ENCODE peak calls at places on chromosomes 7 and 10, in five cellular contexts. S is dorsolateral prefrontal cortex, Q is pancreas, F is astrocyte of the spinal cord, M is WTC11. L is an unnamed sample.

GRCh38 chr10:14653271-14654161 is 121.2 kb downstream of the FAM107B start:
- DNase-seq in S (no peak), Q (no peak), F (peak; percentile 76), M (peak; percentile 28), L (no peak)

GRCh38 chr7:31767686-31768358 is 80.8 kb downstream of the PPP1R17 start:
- DNase-seq in S (no peak), Q (no peak), F (no peak), M (peak; percentile 68), L (no peak)

GRCh38 chr7:41544241-41544640 is 158.6 kb downstream of the INHBA start:
- DNase-seq in S (no peak), Q (no peak), F (no peak), M (no peak), L (no peak)

GRCh38 chr10:19730848-19731247 is 85.4 kb upstream of the PLXDC2 start:
- DNase-seq in S (no peak), Q (no peak), F (peak; percentile 63), M (no peak), L (no peak)

GRCh38 chr10:78829570-78829969 is 239.2 kb upstream of the ZMIZ1 start:
- DNase-seq in S (no peak), Q (no peak), F (peak; percentile 20), M (no peak), L (no peak)

GRCh38 chr7:11177793-11178192 is 204.1 kb downstream of the PHF14 start:
- DNase-seq in S (no peak), Q (no peak), F (peak; percentile 46), M (no peak), L (no peak)

GRCh38 chr7:157554393-157555238 is 217.8 kb downstream of the DNAJB6 start:
- DNase-seq in S (no peak), Q (no peak), F (no peak), M (peak; percentile 4), L (no peak)

GRCh38 chr10:104088239-104088638 is 2.6 kb upstream of the COL17A1 start:
- DNase-seq in S (no peak), Q (no peak), F (no peak), M (no peak), L (no peak)

GRCh38 chr10:125102216-125102615 is 58.1 kb downstream of the CTBP2 start:
- DNase-seq in S (no peak), Q (no peak), F (peak; percentile 69), M (no peak), L (peak; percentile 49)

GRCh38 chr7:13979671-13980438 is 9.6 kb downstream of the ETV1 start:
- DNase-seq in S (no peak), Q (no peak), F (peak; percentile 69), M (no peak), L (no peak)

GRCh38 chr7:156903232-156903909 is 10.4 kb upstream of the LMBR1 start:
- DNase-seq in S (no peak), Q (no peak), F (peak; percentile 86), M (no peak), L (peak; percentile 63)

GRCh38 chr7:156947120-156947843 is 2.2 kb upstream of the NOM1 start:
- DNase-seq in S (no peak), Q (no peak), F (no peak), M (no peak), L (no peak)

GRCh38 chr10:71840936-71841335 is 10.1 kb downstream of the PSAP start:
- DNase-seq in S (peak; percentile 66), Q (no peak), F (no peak), M (no peak), L (no peak)

GRCh38 chr10:565146-565545 is 124.3 kb downstream of the DIP2C start:
- DNase-seq in S (no peak), Q (no peak), F (no peak), M (no peak), L (no peak)

GRCh38 chr7:29412912-29413311 is 150.7 kb upstream of the PRR15 start:
- DNase-seq in S (no peak), Q (no peak), F (no peak), M (no peak), L (no peak)

GRCh38 chr10:46255696-46256355 is 31.0 kb upstream of the ANTXRL start:
- DNase-seq in S (no peak), Q (peak; percentile 85), F (no peak), M (peak; percentile 83), L (peak; percentile 62)

GRCh38 chr10:30587522-30588031 is 42.0 kb downstream of the LYZL2 start:
- DNase-seq in S (no peak), Q (no peak), F (no peak), M (peak; percentile 46), L (peak; percentile 56)

GRCh38 chr10:72665925-72666324 is 26.0 kb upstream of the MCU start:
- DNase-seq in S (no peak), Q (no peak), F (no peak), M (no peak), L (no peak)

GRCh38 chr7:105014725-105015630 is 973 bp downstream of the KMT2E start:
- DNase-seq in S (peak; percentile 59), Q (no peak), F (peak; percentile 48), M (peak; percentile 27), L (peak; percentile 83)

GRCh38 chr7:77475181-77475580 is 59.0 kb upstream of the GSAP start:
- DNase-seq in S (no peak), Q (no peak), F (no peak), M (no peak), L (no peak)

GRCh38 chr7:139901840-139902370 is 72.8 kb downstream of the TBXAS1 start:
- DNase-seq in S (no peak), Q (no peak), F (no peak), M (no peak), L (no peak)

GRCh38 chr7:46864711-46865110 is 717.2 kb downstream of the TNS3 start:
- DNase-seq in S (no peak), Q (no peak), F (no peak), M (no peak), L (no peak)

GRCh38 chr7:23472974-23473847 is 2.9 kb upstream of the IGF2BP3 start:
- DNase-seq in S (no peak), Q (no peak), F (peak; percentile 19), M (no peak), L (no peak)

GRCh38 chr7:130154131-130154500 is 51.1 kb downstream of the TMEM209 start:
- DNase-seq in S (no peak), Q (no peak), F (no peak), M (no peak), L (no peak)

GRCh38 chr7:111030358-111030735 is 60.6 kb upstream of the LRRN3 start:
- DNase-seq in S (no peak), Q (no peak), F (peak; percentile 17), M (no peak), L (no peak)

GRCh38 chr7:159028456-159029401 is 115.9 kb downstream of the VIPR2 start:
- DNase-seq in S (no peak), Q (peak; percentile 47), F (no peak), M (no peak), L (peak; percentile 37)

GRCh38 chr7:381211-382117 is 91.5 kb downstream of the FOXL3 start:
- DNase-seq in S (no peak), Q (no peak), F (no peak), M (peak; percentile 7), L (peak; percentile 45)

GRCh38 chr10:97781541-97782331 is 9.9 kb upstream of the SFRP5 start:
- DNase-seq in S (no peak), Q (no peak), F (no peak), M (no peak), L (no peak)

GRCh38 chr7:158024881-158025280 is 562.7 kb downstream of the PTPRN2 start:
- DNase-seq in S (no peak), Q (no peak), F (no peak), M (no peak), L (no peak)

GRCh38 chr7:36852017-36852416 is 127.7 kb upstream of the AOAH start:
- DNase-seq in S (no peak), Q (no peak), F (no peak), M (no peak), L (no peak)

GRCh38 chr7:30224511-30225031 is 59.8 kb upstream of the ZNRF2 start:
- DNase-seq in S (no peak), Q (no peak), F (peak; percentile 97), M (no peak), L (no peak)

GRCh38 chr10:96317067-96317833 is 13.0 kb downstream of the DNTT start:
- DNase-seq in S (no peak), Q (no peak), F (no peak), M (no peak), L (no peak)
- TF ChIP-seq CTCF in S (no peak), Q (no peak), F (no peak), M (no peak), L (no peak)

DNA sequence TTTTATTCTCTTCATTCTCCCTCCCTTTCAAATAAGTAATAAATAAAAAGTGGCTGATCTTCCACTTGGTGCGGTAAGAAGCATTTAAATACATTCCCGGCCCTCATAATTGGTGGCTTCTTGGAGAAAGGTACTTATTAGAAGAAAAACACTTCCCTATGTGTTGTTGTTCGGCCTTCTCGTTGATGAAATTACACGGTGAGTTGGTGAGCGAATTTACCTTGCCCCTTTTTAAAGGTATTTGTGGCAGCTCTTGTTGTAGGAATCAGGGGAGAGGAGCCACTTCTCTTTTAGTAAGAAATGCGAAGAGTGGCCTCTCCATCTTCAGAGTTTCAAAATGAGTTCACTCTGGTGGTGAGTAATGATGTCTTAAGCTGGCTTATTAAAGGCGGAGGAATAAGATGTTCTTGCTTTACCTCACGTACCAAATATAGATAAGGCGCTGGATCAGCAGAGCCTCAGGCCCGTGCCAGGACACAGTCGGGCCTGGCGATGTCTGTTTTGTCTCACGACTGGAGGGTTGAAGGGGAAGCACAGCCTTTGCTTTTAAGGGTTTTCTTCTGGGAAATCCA is 135.9 kb downstream of the CUX1 start:
- DNase-seq in S (no peak), Q (no peak), F (peak; percentile 82), M (no peak), L (no peak)
- TF ChIP-seq CTCF in S (no peak), Q (no peak), F (no peak), M (no peak), L (no peak)

GRCh38 chr10:32377458-32378370 is 30.8 kb upstream of the EPC1 start:
- DNase-seq in S (no peak), Q (no peak), F (peak; percentile 72), M (no peak), L (no peak)
- TF ChIP-seq CTCF in S (peak; percentile 50), Q (no peak), F (peak; percentile 45), M (no peak), L (peak; percentile 19)

GRCh38 chr10:114045071-114045737 is 1.5 kb downstream of the ADRB1 start:
- DNase-seq in S (no peak), Q (peak; percentile 69), F (no peak), M (peak; percentile 57), L (peak; percentile 77)

GRCh38 chr10:114044251-114045070 is 795 bp downstream of the ADRB1 start:
- DNase-seq in S (no peak), Q (peak; percentile 81), F (no peak), M (peak; percentile 33), L (peak; percentile 50)

GRCh38 chr10:114043532-114044250 is at the start of gene ADRB1:
- DNase-seq in S (peak; percentile 87), Q (peak; percentile 93), F (peak; percentile 58), M (peak; percentile 80), L (peak; percentile 90)

GRCh38 chr10:114041166-114041565 is 2.5 kb upstream of the ADRB1 start:
- DNase-seq in S (no peak), Q (no peak), F (no peak), M (no peak), L (no peak)

GRCh38 chr10:114042895-114043531 is 653 bp upstream of the ADRB1 start:
- DNase-seq in S (peak; percentile 67), Q (peak; percentile 81), F (peak; percentile 58), M (peak; percentile 64), L (no peak)
- TF ChIP-seq CTCF in S (no peak), Q (no peak), F (no peak), M (no peak), L (no peak)